ENCODE peak calls at places on chromosomes 2 and 18, in nine cellular contexts. One of them, this sample, is unnamed.

GRCh38 chr2:84495539-84496146 is 20.7 kb upstream of the DNAH6 start:
- DNase-seq in right lobe of liver: no peak
- DNase-seq in adrenal gland: no peak
- DNase-seq in heart left ventricle: no peak
- DNase-seq in thyroid gland: peak; percentile 44
- DNase-seq in H54: no peak
- DNase-seq in body of pancreas: peak; percentile 17
- DNase-seq in H1: no peak
- DNase-seq in GM12892: no peak
- DNase-seq in this sample: peak; percentile 64

GRCh38 chr2:169464508-169465386 is 14.5 kb upstream of the BBS5 start:
- DNase-seq in body of pancreas: no peak
- DNase-seq in right lobe of liver: no peak
- DNase-seq in heart left ventricle: no peak
- DNase-seq in adrenal gland: no peak
- DNase-seq in H54: no peak
- DNase-seq in GM12892: no peak
- DNase-seq in H1: no peak
- DNase-seq in thyroid gland: no peak
- DNase-seq in this sample: peak; percentile 35

GRCh38 chr2:67825476-67825875 is 237.3 kb downstream of the C1D start:
- DNase-seq in right lobe of liver: no peak
- DNase-seq in heart left ventricle: no peak
- DNase-seq in body of pancreas: no peak
- DNase-seq in adrenal gland: no peak
- DNase-seq in H54: no peak
- DNase-seq in H1: no peak
- DNase-seq in thyroid gland: no peak
- DNase-seq in GM12892: no peak
- DNase-seq in this sample: no peak

GRCh38 chr2:208466133-208466919 is 59.7 kb downstream of the PTH2R start:
- DNase-seq in body of pancreas: peak; percentile 32
- DNase-seq in adrenal gland: peak; percentile 52
- DNase-seq in heart left ventricle: no peak
- DNase-seq in GM12892: no peak
- DNase-seq in right lobe of liver: no peak
- DNase-seq in thyroid gland: no peak
- DNase-seq in H1: peak; percentile 57
- DNase-seq in H54: peak; percentile 3
- DNase-seq in this sample: peak; percentile 83

GRCh38 chr2:106356291-106356690 is 111.9 kb downstream of the RGPD3 start:
- DNase-seq in GM12892: no peak
- DNase-seq in heart left ventricle: no peak
- DNase-seq in H54: no peak
- DNase-seq in right lobe of liver: no peak
- DNase-seq in adrenal gland: no peak
- DNase-seq in body of pancreas: no peak
- DNase-seq in thyroid gland: no peak
- DNase-seq in H1: no peak
- DNase-seq in this sample: no peak

GRCh38 chr2:121103969-121104368 is 181.0 kb downstream of the TFCP2L1 start:
- DNase-seq in body of pancreas: no peak
- DNase-seq in H54: no peak
- DNase-seq in H1: no peak
- DNase-seq in heart left ventricle: no peak
- DNase-seq in GM12892: no peak
- DNase-seq in adrenal gland: no peak
- DNase-seq in right lobe of liver: no peak
- DNase-seq in thyroid gland: no peak
- DNase-seq in this sample: no peak

GRCh38 chr2:120722603-120723421 is 12.9 kb upstream of the GLI2 start:
- DNase-seq in thyroid gland: no peak
- DNase-seq in heart left ventricle: peak; percentile 32
- DNase-seq in GM12892: no peak
- DNase-seq in H1: no peak
- DNase-seq in adrenal gland: peak; percentile 73
- DNase-seq in H54: no peak
- DNase-seq in body of pancreas: no peak
- DNase-seq in right lobe of liver: no peak
- DNase-seq in this sample: no peak

GRCh38 chr18:11951390-11951851 is 29.9 kb upstream of the IMPA2 start:
- DNase-seq in H54: no peak
- DNase-seq in H1: no peak
- DNase-seq in heart left ventricle: no peak
- DNase-seq in GM12892: no peak
- DNase-seq in thyroid gland: no peak
- DNase-seq in right lobe of liver: no peak
- DNase-seq in body of pancreas: no peak
- DNase-seq in adrenal gland: no peak
- DNase-seq in this sample: peak; percentile 81

GRCh38 chr2:99555410-99555809 is 65.6 kb upstream of the REV1 start:
- DNase-seq in H54: no peak
- DNase-seq in adrenal gland: no peak
- DNase-seq in body of pancreas: no peak
- DNase-seq in thyroid gland: no peak
- DNase-seq in heart left ventricle: no peak
- DNase-seq in GM12892: no peak
- DNase-seq in H1: no peak
- DNase-seq in right lobe of liver: no peak
- DNase-seq in this sample: no peak

GRCh38 chr2:219803294-219803693 is 175.9 kb downstream of the SLC4A3 start:
- DNase-seq in thyroid gland: no peak
- DNase-seq in H54: peak; percentile 14
- DNase-seq in body of pancreas: no peak
- DNase-seq in adrenal gland: no peak
- DNase-seq in H1: no peak
- DNase-seq in heart left ventricle: no peak
- DNase-seq in right lobe of liver: no peak
- DNase-seq in GM12892: no peak
- DNase-seq in this sample: no peak

GRCh38 chr18:7177131-7177744 is 53.7 kb upstream of the LRRC30 start:
- DNase-seq in adrenal gland: peak; percentile 88
- DNase-seq in H54: peak; percentile 60
- DNase-seq in body of pancreas: peak; percentile 55
- DNase-seq in thyroid gland: peak; percentile 70
- DNase-seq in right lobe of liver: no peak
- DNase-seq in heart left ventricle: no peak
- DNase-seq in GM12892: no peak
- DNase-seq in H1: no peak
- DNase-seq in this sample: peak; percentile 42

GRCh38 chr2:85745619-85746018 is 8.2 kb upstream of the ATOH8 start:
- DNase-seq in body of pancreas: no peak
- DNase-seq in right lobe of liver: peak; percentile 18
- DNase-seq in thyroid gland: no peak
- DNase-seq in H54: no peak
- DNase-seq in heart left ventricle: no peak
- DNase-seq in adrenal gland: no peak
- DNase-seq in H1: no peak
- DNase-seq in GM12892: no peak
- DNase-seq in this sample: no peak

DNA sequence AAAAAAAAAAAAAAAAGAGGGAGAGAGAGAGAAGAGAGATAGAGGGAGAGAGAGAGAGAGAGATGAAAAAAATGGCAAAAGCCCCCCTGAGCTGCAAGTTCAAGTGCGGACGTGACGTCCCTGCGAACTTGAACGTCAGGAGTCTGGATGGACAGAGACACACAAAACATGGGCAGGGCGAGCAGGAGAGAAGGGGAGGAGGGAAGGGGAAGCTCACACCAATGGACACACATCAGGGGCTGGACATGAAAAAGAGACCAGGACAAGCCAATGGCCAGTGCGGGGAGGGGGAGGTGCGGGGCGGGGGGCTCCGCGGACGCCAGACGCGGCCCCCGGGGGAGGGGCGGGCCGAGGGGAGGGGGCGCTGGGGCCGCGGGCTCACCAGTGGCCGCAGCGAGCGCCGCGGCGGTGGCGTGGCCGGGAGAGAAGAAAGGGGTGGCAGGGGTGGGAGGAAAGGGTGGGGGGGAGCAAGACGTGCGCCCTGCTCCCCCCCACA is at the start of gene BCL11A:
- DNase-seq in H1: peak; percentile 66
- DNase-seq in adrenal gland: peak; percentile 82
- DNase-seq in thyroid gland: peak; percentile 84
- DNase-seq in right lobe of liver: no peak
- DNase-seq in H54: peak; percentile 24
- DNase-seq in body of pancreas: peak; percentile 74
- DNase-seq in heart left ventricle: peak; percentile 67
- DNase-seq in GM12892: no peak
- DNase-seq in this sample: peak; percentile 85
- TF ChIP-seq POLR2A in H1: no peak
- TF ChIP-seq POLR2A in adrenal gland: no peak
- TF ChIP-seq POLR2A in thyroid gland: no peak
- TF ChIP-seq POLR2A in right lobe of liver: no peak
- TF ChIP-seq POLR2A in H54: no peak
- TF ChIP-seq POLR2A in body of pancreas: no peak
- TF ChIP-seq POLR2A in heart left ventricle: no peak
- TF ChIP-seq POLR2A in GM12892: no peak
- TF ChIP-seq POLR2A in this sample: no peak

GRCh38 chr2:199228887-199229819 is 228.6 kb downstream of the SATB2 start:
- DNase-seq in body of pancreas: no peak
- DNase-seq in adrenal gland: no peak
- DNase-seq in right lobe of liver: no peak
- DNase-seq in heart left ventricle: no peak
- DNase-seq in H1: no peak
- DNase-seq in thyroid gland: no peak
- DNase-seq in GM12892: no peak
- DNase-seq in H54: peak; percentile 72
- DNase-seq in this sample: no peak
- TF ChIP-seq POLR2A in body of pancreas: no peak
- TF ChIP-seq POLR2A in adrenal gland: no peak
- TF ChIP-seq POLR2A in right lobe of liver: no peak
- TF ChIP-seq POLR2A in heart left ventricle: no peak
- TF ChIP-seq POLR2A in H1: no peak
- TF ChIP-seq POLR2A in thyroid gland: no peak
- TF ChIP-seq POLR2A in GM12892: no peak
- TF ChIP-seq POLR2A in H54: no peak
- TF ChIP-seq POLR2A in this sample: no peak

DNA sequence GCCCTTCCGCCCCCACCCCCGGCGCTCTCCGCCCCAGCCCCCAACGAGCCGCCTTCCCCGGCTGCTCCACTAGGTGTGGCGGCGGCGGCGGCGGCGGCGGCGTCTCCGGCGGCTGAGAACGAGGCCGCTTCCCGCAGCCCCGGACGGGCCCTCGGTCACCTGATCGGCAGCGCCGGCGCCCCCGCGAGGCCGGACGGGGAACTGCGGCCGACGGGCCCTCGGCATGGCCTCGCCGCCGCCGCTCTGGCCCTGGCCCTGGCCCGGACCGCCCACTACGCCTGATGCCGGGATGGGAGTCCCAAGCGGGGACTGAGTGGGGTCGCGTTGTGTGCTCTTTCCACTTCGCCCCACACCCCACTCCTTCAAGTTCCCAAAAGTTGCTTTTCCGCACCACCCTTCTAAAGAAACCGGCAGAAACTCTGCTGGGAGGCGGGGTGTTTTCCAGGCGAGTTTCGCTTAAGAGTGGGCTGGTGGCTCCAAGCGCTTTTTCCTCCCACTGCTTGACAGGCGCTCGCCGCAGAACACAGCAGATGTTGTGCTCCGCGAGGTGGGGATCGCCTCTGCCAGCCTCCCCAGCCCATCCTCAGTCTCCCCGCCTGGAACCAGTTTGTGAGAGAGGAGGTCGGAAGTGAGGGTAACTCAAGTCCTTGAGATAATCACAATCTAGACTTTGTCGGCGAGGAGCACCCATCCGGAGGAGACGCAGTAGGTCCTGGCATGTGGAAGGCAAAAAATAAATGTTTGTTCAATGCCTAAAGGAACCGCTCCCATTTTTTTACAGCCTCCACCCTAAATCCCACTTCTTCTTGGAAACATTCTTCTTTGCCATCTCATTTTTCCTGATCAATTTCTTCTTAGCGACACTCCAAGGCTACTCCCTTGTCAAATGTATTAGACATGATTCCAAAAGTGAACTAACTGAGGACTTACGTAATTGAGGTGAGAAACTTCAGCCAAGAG is at the start of gene NCKAP1:
- DNase-seq in body of pancreas: peak; percentile 93
- DNase-seq in heart left ventricle: peak; percentile 96
- DNase-seq in H1: peak; percentile 99
- DNase-seq in H54: peak; percentile 78
- DNase-seq in right lobe of liver: peak; percentile 93
- DNase-seq in GM12892: peak; percentile 77
- DNase-seq in thyroid gland: peak; percentile 91
- DNase-seq in adrenal gland: peak; percentile 95
- DNase-seq in this sample: peak; percentile 90
- TF ChIP-seq POLR2A in body of pancreas: peak; percentile 70
- TF ChIP-seq POLR2A in heart left ventricle: no peak
- TF ChIP-seq POLR2A in H1: peak; percentile 16
- TF ChIP-seq POLR2A in H54: peak; percentile 4
- TF ChIP-seq POLR2A in right lobe of liver: no peak
- TF ChIP-seq POLR2A in GM12892: no peak
- TF ChIP-seq POLR2A in thyroid gland: no peak
- TF ChIP-seq POLR2A in adrenal gland: peak; percentile 47
- TF ChIP-seq POLR2A in this sample: peak; percentile 55

DNA sequence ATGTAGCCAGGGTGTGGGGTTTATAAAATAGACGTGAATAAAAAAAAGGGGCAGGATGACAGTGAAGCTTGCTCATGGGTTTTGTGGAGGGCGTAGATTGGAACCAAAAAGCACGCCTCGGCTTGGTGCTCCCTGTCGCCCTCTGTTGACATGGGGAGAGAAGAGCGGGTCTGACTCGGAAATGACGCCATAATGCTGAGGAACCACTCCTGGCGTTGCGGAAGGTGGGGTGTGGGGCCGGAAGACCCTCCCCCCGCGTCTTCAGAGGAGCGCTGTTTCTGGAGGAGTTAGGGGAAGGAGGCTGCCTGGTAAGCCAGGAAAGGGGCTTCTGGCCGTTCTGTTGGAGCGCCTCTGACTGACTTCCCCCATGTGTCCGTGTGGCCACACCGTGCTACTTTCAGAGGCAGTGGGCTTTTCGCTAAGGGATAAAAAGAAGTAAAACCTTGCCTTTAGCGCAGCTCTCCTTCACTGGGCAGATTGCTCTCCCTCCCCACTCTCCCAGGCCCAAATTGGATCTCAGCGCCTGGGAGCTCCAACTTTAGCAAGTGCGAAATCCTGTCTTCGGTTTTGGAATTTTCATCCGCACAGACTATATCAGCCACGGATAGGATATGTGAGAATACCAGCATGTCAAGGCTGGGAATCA is 42.8 kb downstream of the PLEKHA3 start:
- DNase-seq in adrenal gland: peak; percentile 93
- DNase-seq in heart left ventricle: peak; percentile 89
- DNase-seq in right lobe of liver: peak; percentile 83
- DNase-seq in body of pancreas: peak; percentile 83
- DNase-seq in H54: peak; percentile 70
- DNase-seq in thyroid gland: peak; percentile 73
- DNase-seq in GM12892: peak; percentile 47
- DNase-seq in H1: peak; percentile 94
- DNase-seq in this sample: peak; percentile 87
- TF ChIP-seq POLR2A in adrenal gland: no peak
- TF ChIP-seq POLR2A in heart left ventricle: no peak
- TF ChIP-seq POLR2A in right lobe of liver: peak; percentile 18
- TF ChIP-seq POLR2A in body of pancreas: no peak
- TF ChIP-seq POLR2A in H54: peak; percentile 84
- TF ChIP-seq POLR2A in thyroid gland: no peak
- TF ChIP-seq POLR2A in GM12892: peak; percentile 84
- TF ChIP-seq POLR2A in H1: no peak
- TF ChIP-seq POLR2A in this sample: peak; percentile 88